ENCODE peak calls at places on chromosomes 16 and 17, in four cellular contexts. E is HTR-8/SVneo, G is GF-D8, M is GDM1. F is an unnamed sample.

GRCh38 chr16:83807327-83807709 is 460 bp upstream of the HSBP1 start:
- DNase-seq in G (no peak), E (no peak), M (no peak), F (no peak)

GRCh38 chr17:49557204-49558024 is 18.3 kb upstream of the NXPH3 start:
- DNase-seq in E (peak; percentile 74), G (peak; percentile 3), M (peak; percentile 41), F (peak; percentile 23)

GRCh38 chr17:9291912-9292562 is 270.7 kb downstream of the NTN1 start:
- DNase-seq in G (no peak), E (peak; percentile 56), M (peak; percentile 65), F (peak; percentile 2)

GRCh38 chr17:74524751-74525725 is 6.2 kb downstream of the CD300LB start:
- DNase-seq in G (no peak), E (no peak), M (no peak), F (no peak)

GRCh38 chr17:55926276-55926995 is 175.6 kb downstream of the PCTP start:
- DNase-seq in E (no peak), G (no peak), M (no peak), F (no peak)

GRCh38 chr16:68264128-68265077 is at the start of gene SLC7A6:
- DNase-seq in M (peak; percentile 52), G (peak; percentile 49), E (peak; percentile 79), F (no peak)

GRCh38 chr16:58970775-58971174 is 236.7 kb upstream of the GOT2 start:
- DNase-seq in G (no peak), E (no peak), M (no peak), F (peak; percentile 27)

GRCh38 chr17:28878981-28879380 is 18.6 kb downstream of the FLOT2 start:
- DNase-seq in M (no peak), G (no peak), E (peak; percentile 73), F (peak; percentile 15)

GRCh38 chr17:37824534-37825485 is 80.0 kb upstream of the HNF1B start:
- DNase-seq in E (peak; percentile 96), M (no peak), G (peak; percentile 51), F (peak; percentile 76)

GRCh38 chr16:11700264-11701029 is 32.2 kb downstream of the SNN start:
- DNase-seq in M (peak; percentile 12), G (no peak), E (no peak), F (no peak)

GRCh38 chr17:50103252-50103651 is 8.1 kb downstream of the PDK2 start:
- DNase-seq in M (no peak), G (no peak), E (no peak), F (no peak)

GRCh38 chr17:55734128-55734781 is 11.6 kb upstream of the TMEM100 start:
- DNase-seq in G (no peak), E (no peak), M (no peak), F (no peak)

GRCh38 chr17:30897311-30897710 is 8.7 kb downstream of the TEFM start:
- DNase-seq in E (no peak), G (no peak), M (no peak), F (no peak)

GRCh38 chr16:54783980-54784379 is 146.7 kb upstream of the IRX5 start:
- DNase-seq in G (no peak), M (no peak), E (no peak), F (no peak)

GRCh38 chr16:28218109-28218508 is 6.3 kb upstream of the XPO6 start:
- DNase-seq in M (peak; percentile 29), E (peak; percentile 62), G (peak; percentile 9), F (no peak)

GRCh38 chr17:82839617-82840292 is at the start of gene ZNF750:
- DNase-seq in E (no peak), M (no peak), G (no peak), F (no peak)

GRCh38 chr16:78896280-78896679 is 704.3 kb downstream of the MAF start:
- DNase-seq in G (no peak), E (no peak), M (peak; percentile 55), F (no peak)

GRCh38 chr16:54718376-54718775 is 212.3 kb upstream of the IRX5 start:
- DNase-seq in M (no peak), G (no peak), E (no peak), F (no peak)

GRCh38 chr17:28481081-28481571 is 7.7 kb downstream of the SLC13A2 start:
- DNase-seq in G (no peak), M (no peak), E (no peak), F (no peak)

GRCh38 chr17:79707441-79707850 is 23.3 kb upstream of the ENPP7 start:
- DNase-seq in G (no peak), E (no peak), M (no peak), F (no peak)

GRCh38 chr16:52611817-52612673 is 65.1 kb upstream of the TOX3 start:
- DNase-seq in G (no peak), M (no peak), E (no peak), F (no peak)

GRCh38 chr16:87461466-87461975 is 31.3 kb downstream of the ZCCHC14 start:
- DNase-seq in M (no peak), G (no peak), E (peak; percentile 84), F (no peak)

GRCh38 chr17:35879748-35880654 is at the start of gene CCL5:
- DNase-seq in M (no peak), G (peak; percentile 68), E (no peak), F (no peak)

GRCh38 chr16:87305505-87306391 is 11.4 kb downstream of the C16orf95 start:
- DNase-seq in G (no peak), E (no peak), M (no peak), F (no peak)

GRCh38 chr16:53087101-53087500 is 32.3 kb downstream of the CHD9 start:
- DNase-seq in M (no peak), E (no peak), G (no peak), F (no peak)

GRCh38 chr17:78934681-78935418 is 9.7 kb upstream of the TIMP2 start:
- DNase-seq in G (no peak), E (no peak), M (no peak), F (no peak)

GRCh38 chr17:60253048-60253447 is 103.3 kb downstream of the CA4 start:
- DNase-seq in E (no peak), M (no peak), G (no peak), F (no peak)

GRCh38 chr16:77682586-77682985 is 39.7 kb upstream of the NUDT7 start:
- DNase-seq in M (no peak), E (no peak), G (no peak), F (no peak)

GRCh38 chr16:87465306-87465705 is 27.5 kb downstream of the ZCCHC14 start:
- DNase-seq in M (no peak), E (peak; percentile 92), G (peak; percentile 97), F (peak; percentile 65)

GRCh38 chr17:14580494-14580893 is 279.6 kb downstream of the HS3ST3B1 start:
- DNase-seq in E (no peak), M (no peak), G (no peak), F (no peak)

GRCh38 chr16:31055613-31056012 is 18.4 kb downstream of the ZNF668 start:
- DNase-seq in M (no peak), G (no peak), E (no peak), F (no peak)

GRCh38 chr16:10871157-10871991 is 5.6 kb upstream of the CIITA start:
- DNase-seq in E (peak; percentile 74), M (peak; percentile 83), G (peak; percentile 15), F (peak; percentile 38)

GRCh38 chr16:47644661-47645060 is 183.5 kb downstream of the PHKB start:
- DNase-seq in E (no peak), G (peak; percentile 10), M (no peak), F (no peak)

GRCh38 chr17:45394913-45395568 is 37.6 kb downstream of the ARHGAP27 start:
- DNase-seq in G (no peak), E (peak; percentile 83), M (peak; percentile 20), F (peak; percentile 74)

GRCh38 chr17:64081802-64082799 is 47.8 kb downstream of the ERN1 start:
- DNase-seq in M (no peak), G (peak; percentile 76), E (peak; percentile 64), F (no peak)

GRCh38 chr17:36614974-36615373 is 13.6 kb downstream of the MRM1 start:
- DNase-seq in M (no peak), E (no peak), G (no peak), F (no peak)

GRCh38 chr17:17837380-17837821 is 615 bp upstream of the SREBF1 start:
- DNase-seq in M (no peak), G (no peak), E (no peak), F (no peak)

GRCh38 chr16:46822270-46822669 is 8.7 kb downstream of the C16orf87 start:
- DNase-seq in E (peak; percentile 5), M (no peak), G (no peak), F (peak; percentile 20)

GRCh38 chr17:1137465-1137894 is 42.3 kb downstream of the ABR start:
- DNase-seq in E (no peak), G (no peak), M (no peak), F (no peak)

GRCh38 chr17:49573510-49574282 is 2.0 kb upstream of the NXPH3 start:
- DNase-seq in G (no peak), E (no peak), M (no peak), F (no peak)